ENCODE peak calls at places on chromosomes 1 and 21, in five cellular contexts. Q is HCT116, J is GM10248, H is thyroid gland, A is dorsolateral prefrontal cortex. W is an unnamed sample.

GRCh38 chr1:162912061-162912667 is 51.2 kb upstream of the CCDC190 start:
- DNase-seq in J (no peak), A (no peak), Q (no peak), H (no peak), W (no peak)

GRCh38 chr21:45417256-45417950 is 12.4 kb downstream of the COL18A1 start:
- DNase-seq in Q (no peak), H (no peak), J (no peak), A (no peak), W (no peak)

GRCh38 chr1:1066403-1067283 is 7.5 kb downstream of the RNF223 start:
- DNase-seq in H (no peak), Q (no peak), A (no peak), J (no peak), W (no peak)

GRCh38 chr1:233635765-233636502 is 22.0 kb downstream of the KCNK1 start:
- DNase-seq in A (no peak), J (no peak), H (peak), Q (peak), W (no peak)

GRCh38 chr1:241074507-241074906 is 282.5 kb downstream of the RGS7 start:
- DNase-seq in A (no peak), H (no peak), Q (no peak), J (no peak), W (no peak)

GRCh38 chr1:31099283-31100063 is 34.0 kb upstream of the PUM1 start:
- DNase-seq in A (no peak), Q (no peak), J (no peak), H (no peak), W (no peak)

GRCh38 chr1:33346921-33347649 is 26.2 kb upstream of the A3GALT2 start:
- DNase-seq in A (no peak), Q (peak), H (peak), J (no peak), W (no peak)

GRCh38 chr1:205476648-205477047 is 20.8 kb upstream of the BLACAT1 start:
- DNase-seq in Q (no peak), A (no peak), H (no peak), J (no peak), W (no peak)

GRCh38 chr1:203099121-203099520 is 13.3 kb upstream of the MYOG start:
- DNase-seq in A (no peak), J (no peak), Q (no peak), H (no peak), W (no peak)

GRCh38 chr21:41510500-41510899 is 2.5 kb upstream of the TMPRSS2 start:
- DNase-seq in H (no peak), J (no peak), A (no peak), Q (no peak), W (no peak)

GRCh38 chr1:84077476-84078107 is 66.5 kb upstream of the PRKACB start:
- DNase-seq in A (peak), J (peak), Q (peak), H (peak), W (peak)

GRCh38 chr1:110508038-110508437 is 10.9 kb downstream of the KCNA10 start:
- DNase-seq in Q (no peak), H (peak), J (peak), A (no peak), W (no peak)

GRCh38 chr1:31460027-31460426 is 47.0 kb downstream of the SERINC2 start:
- DNase-seq in H (no peak), Q (no peak), J (no peak), A (no peak), W (no peak)

GRCh38 chr1:34946211-34946610 is 16.8 kb upstream of the DLGAP3 start:
- DNase-seq in H (no peak), J (no peak), Q (no peak), A (no peak), W (no peak)

GRCh38 chr1:81220614-81221071 is 580.1 kb upstream of the ADGRL2 start:
- DNase-seq in Q (no peak), J (no peak), H (no peak), A (no peak), W (no peak)

GRCh38 chr1:226186124-226187018 is at the start of gene ACBD3:
- DNase-seq in J (peak), H (peak), A (peak), Q (peak), W (peak)

GRCh38 chr1:1168156-1168450 is 5.6 kb upstream of the TTLL10 start:
- DNase-seq in J (no peak), Q (no peak), A (no peak), H (no peak), W (no peak)

GRCh38 chr1:5598824-5599395 is 393.3 kb downstream of the NPHP4 start:
- DNase-seq in H (no peak), Q (no peak), A (no peak), J (no peak), W (no peak)

GRCh38 chr1:110087812-110088738 is 17.6 kb upstream of the ALX3 start:
- DNase-seq in H (peak), A (no peak), J (peak), Q (peak), W (peak)

GRCh38 chr1:152996633-152997385 is 4.7 kb upstream of the SPRR3 start:
- DNase-seq in A (no peak), H (no peak), Q (no peak), J (no peak), W (no peak)

GRCh38 chr1:24382165-24382577 is 31.4 kb downstream of the STPG1 start:
- DNase-seq in Q (no peak), J (no peak), H (no peak), A (no peak), W (no peak)

GRCh38 chr1:234515821-234516241 is 36.9 kb upstream of the TARBP1 start:
- DNase-seq in H (no peak), J (no peak), A (no peak), Q (no peak), W (no peak)

GRCh38 chr21:42306366-42307035 is 8.7 kb downstream of the TFF3 start:
- DNase-seq in H (no peak), A (no peak), Q (no peak), J (no peak), W (no peak)

GRCh38 chr1:217895817-217896216 is 264.7 kb downstream of the SPATA17 start:
- DNase-seq in Q (no peak), A (no peak), H (no peak), J (no peak), W (no peak)

GRCh38 chr1:7010534-7011200 is 225.4 kb downstream of the CAMTA1 start:
- DNase-seq in J (no peak), A (no peak), Q (no peak), H (no peak), W (no peak)

GRCh38 chr1:156897078-156897825 is 3.7 kb downstream of the PEAR1 start:
- DNase-seq in A (no peak), Q (no peak), H (no peak), J (no peak), W (no peak)

GRCh38 chr1:219476116-219476515 is 136.8 kb downstream of the ZC3H11B start:
- DNase-seq in A (no peak), Q (no peak), H (no peak), J (no peak), W (no peak)